ENCODE peak calls at places on chromosomes 16 and 17, in six cellular contexts. Z is left ventricle myocardium inferior, J is thoracic aorta, C is tibial nerve, B is heart left ventricle, T is heart right ventricle. E is an unnamed sample. For H3K9me3, the result is how much of the 10 kb centered on the place peaks cover.

GRCh38 chr16:56911771-56912541 is 20.0 kb upstream of the HERPUD1 start:
- DNase-seq in Z (peak), J (no peak), C (no peak), B (no peak), T (peak), E (no peak)

GRCh38 chr16:11871193-11871592 is 19.9 kb upstream of the RSL1D1 start:
- DNase-seq in Z (no peak), J (no peak), C (no peak), B (no peak), T (no peak), E (no peak)

GRCh38 chr16:75038036-75038959 is 39.5 kb downstream of the ZNRF1 start:
- DNase-seq in Z (no peak), J (no peak), C (no peak), B (no peak), T (no peak), E (no peak)

GRCh38 chr16:86030116-86030515 is 131.2 kb downstream of the IRF8 start:
- DNase-seq in Z (no peak), J (no peak), C (no peak), B (no peak), T (no peak), E (no peak)

GRCh38 chr17:71217769-71218168 is 903.1 kb upstream of the SOX9 start:
- DNase-seq in Z (no peak), J (no peak), C (no peak), B (no peak), T (no peak), E (no peak)

GRCh38 chr17:80847506-80848230 is 144.0 kb upstream of the CHMP6 start:
- DNase-seq in Z (no peak), J (no peak), C (no peak), B (peak), T (no peak), E (peak)

GRCh38 chr17:75129576-75129975 is 2.0 kb downstream of the NT5C start:
- DNase-seq in Z (no peak), J (no peak), C (no peak), B (no peak), T (no peak), E (no peak)

GRCh38 chr17:18323007-18323406 is 7.9 kb downstream of the SMCR8 start:
- DNase-seq in Z (no peak), J (no peak), C (no peak), B (no peak), T (no peak), E (no peak)

GRCh38 chr16:50475170-50475569 is 73.0 kb upstream of the NKD1 start:
- DNase-seq in Z (no peak), J (no peak), C (no peak), B (no peak), T (no peak), E (no peak)

GRCh38 chr16:69927056-69927757 is 23.9 kb upstream of the CLEC18A start:
- DNase-seq in Z (peak), J (no peak), C (peak), B (peak), T (peak), E (no peak)

GRCh38 chr17:14307560-14308024 is 6.7 kb downstream of the HS3ST3B1 start:
- DNase-seq in Z (no peak), J (no peak), C (no peak), B (no peak), T (no peak), E (no peak)

GRCh38 chr16:1525871-1526607 is 7.4 kb upstream of the TMEM204 start:
- DNase-seq in Z (no peak), J (no peak), C (no peak), B (no peak), T (peak), E (peak)

GRCh38 chr17:15479697-15480096 is 12.3 kb upstream of the CDRT4 start:
- DNase-seq in Z (no peak), J (no peak), C (no peak), B (no peak), T (no peak), E (no peak)

GRCh38 chr17:68539536-68540469 is 27.6 kb downstream of the PRKAR1A start:
- DNase-seq in Z (no peak), J (no peak), C (no peak), B (no peak), T (no peak), E (no peak)

GRCh38 chr17:65556014-65556909 is 5.2 kb downstream of the AXIN2 start:
- DNase-seq in Z (peak), J (no peak), C (peak), B (peak), T (peak), E (peak)

GRCh38 chr17:77316191-77316641 is 175.4 kb downstream of the SEC14L1 start:
- DNase-seq in Z (no peak), J (no peak), C (no peak), B (peak), T (no peak), E (no peak)

GRCh38 chr17:48561894-48562810 is 16.0 kb downstream of the HOXB4 start:
- DNase-seq in Z (no peak), J (no peak), C (no peak), B (no peak), T (no peak), E (no peak)

GRCh38 chr17:39754958-39755549 is 17.3 kb downstream of the GRB7 start:
- DNase-seq in Z (no peak), J (no peak), C (no peak), B (no peak), T (no peak), E (no peak)

GRCh38 chr17:63916566-63917185 is 2.0 kb downstream of the GH1 start:
- DNase-seq in Z (no peak), J (no peak), C (no peak), B (no peak), T (no peak), E (no peak)

GRCh38 chr17:37239690-37240344 is 136.0 kb upstream of the C17orf78 start:
- DNase-seq in Z (no peak), J (no peak), C (no peak), B (no peak), T (no peak), E (no peak)

GRCh38 chr17:49707246-49707607 is 537 bp downstream of the SLC35B1 start:
- DNase-seq in Z (no peak), J (no peak), C (no peak), B (no peak), T (no peak), E (no peak)

GRCh38 chr16:85557083-85557975 is 55.8 kb upstream of the GSE1 start:
- DNase-seq in Z (no peak), J (no peak), C (no peak), B (no peak), T (no peak), E (no peak)

DNA sequence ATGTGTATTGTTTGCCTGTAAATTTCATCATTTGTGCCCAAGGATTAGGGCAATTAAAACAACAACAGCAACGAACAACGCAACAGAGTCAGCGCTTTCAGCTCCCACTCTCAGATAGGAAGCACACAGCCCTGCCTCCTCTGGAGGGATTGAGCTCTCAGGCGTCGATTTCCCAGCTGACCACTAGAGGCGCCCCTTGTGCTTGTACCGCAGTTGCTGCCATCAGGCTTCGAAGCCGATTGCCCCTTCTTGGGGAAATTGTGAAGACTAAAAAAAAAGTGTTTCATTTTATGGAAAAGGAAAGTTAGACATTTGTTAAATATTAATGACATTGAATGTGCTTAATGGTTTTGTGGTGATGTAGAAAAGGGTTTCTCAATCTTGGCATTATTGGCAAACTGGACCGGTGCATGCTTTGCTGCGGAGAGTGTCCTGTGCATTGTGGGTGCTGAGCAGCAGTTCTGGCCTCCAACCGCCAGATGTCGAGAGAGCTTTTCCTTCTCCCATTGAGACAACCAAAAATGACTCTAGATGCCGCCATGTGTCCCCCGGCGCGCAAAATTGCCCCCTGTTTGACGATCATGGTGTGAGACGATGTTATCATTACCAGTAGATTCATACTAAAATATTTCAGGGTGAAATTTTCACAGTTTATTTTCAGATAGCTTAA is 650.4 kb upstream of the RBFOX1 start:
- DNase-seq in Z (no peak), J (no peak), C (no peak), B (no peak), T (peak), E (no peak)
- TF ChIP-seq CTCF in Z (peak), J (no peak), C (peak), B (peak), T (peak), E (no peak)

GRCh38 chr17:82231312-82231561 is 2.4 kb downstream of the SLC16A3 start:
- DNase-seq in Z (no peak), J (no peak), C (no peak), B (no peak), T (no peak), E (no peak)

GRCh38 chr17:82228842-82229685 is at the start of gene SLC16A3:
- DNase-seq in Z (peak), J (no peak), C (no peak), B (peak), T (peak), E (peak)

GRCh38 chr17:82230627-82231311 is 1.9 kb downstream of the SLC16A3 start:
- DNase-seq in Z (peak), J (no peak), C (peak), B (peak), T (peak), E (no peak)

GRCh38 chr17:82228278-82228841 is 482 bp upstream of the SLC16A3 start:
- DNase-seq in Z (peak), J (no peak), C (no peak), B (peak), T (peak), E (peak)

DNA sequence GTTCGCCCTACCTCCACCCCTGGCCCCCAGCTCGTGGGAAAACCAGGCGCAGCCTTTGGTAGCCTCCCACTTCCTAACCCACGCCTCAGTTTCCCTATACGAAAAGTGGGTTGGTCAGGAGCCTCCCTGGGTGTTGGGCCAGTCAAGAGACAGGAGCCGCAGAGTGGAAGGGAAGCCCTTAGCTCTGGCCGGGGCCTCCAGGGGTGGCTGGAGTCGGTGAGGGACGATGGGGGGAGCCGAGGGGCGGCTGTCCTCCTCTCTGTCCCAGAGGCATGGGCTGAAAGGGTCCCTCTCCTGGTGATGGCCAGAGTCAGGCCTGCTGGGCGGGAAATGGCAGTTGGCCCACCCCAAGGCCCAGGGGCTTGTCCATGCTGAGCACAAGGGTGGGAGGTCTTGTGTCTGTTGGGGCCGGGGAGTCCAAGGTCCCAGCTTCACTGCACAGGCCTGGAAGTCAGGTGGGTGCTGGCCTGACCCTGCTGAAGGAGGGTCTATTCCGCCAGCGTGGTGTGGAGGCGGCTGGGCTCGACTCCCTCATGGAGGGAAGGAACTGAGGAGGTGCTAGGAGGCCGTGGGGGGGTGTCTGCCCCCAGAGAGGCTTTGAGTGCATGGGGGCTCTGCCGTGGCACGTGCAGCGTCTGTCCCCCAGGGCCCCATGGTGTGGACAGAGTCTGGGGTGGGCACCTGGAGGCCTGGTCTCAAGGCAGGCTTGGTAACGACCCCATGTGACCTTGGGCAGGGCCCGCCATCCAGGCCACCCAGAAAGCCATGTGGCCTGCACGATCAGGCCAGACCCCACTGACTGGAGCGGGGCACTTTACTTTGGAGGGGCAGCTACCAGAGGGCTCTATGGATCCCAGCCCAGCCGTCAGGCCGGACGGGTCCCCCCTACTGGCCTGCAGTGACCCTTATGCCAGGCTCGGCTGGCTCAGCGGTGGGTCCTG is 1.1 kb downstream of the SLC16A3 start:
- DNase-seq in Z (no peak), J (no peak), C (no peak), B (no peak), T (no peak), E (no peak)
- H3K27ac ChIP-seq in Z (peak), J (peak), C (peak), B (peak), T (peak), E (no peak)

GRCh38 chr16:35184356-35184870 is 1725.0 kb downstream of the TP53TG3F start:
- DNase-seq in Z (no peak), J (no peak), C (no peak), B (peak), T (no peak), E (no peak)

GRCh38 chr16:35180970-35181369 is 1721.6 kb downstream of the TP53TG3F start:
- DNase-seq in Z (no peak), J (no peak), C (no peak), B (no peak), T (no peak), E (no peak)

GRCh38 chr16:35182043-35182677 is 1722.7 kb downstream of the TP53TG3F start:
- DNase-seq in Z (no peak), J (no peak), C (no peak), B (peak), T (no peak), E (no peak)

GRCh38 chr16:35182943-35183550 is 1723.6 kb downstream of the TP53TG3F start:
- DNase-seq in Z (no peak), J (no peak), C (no peak), B (no peak), T (no peak), E (no peak)

DNA sequence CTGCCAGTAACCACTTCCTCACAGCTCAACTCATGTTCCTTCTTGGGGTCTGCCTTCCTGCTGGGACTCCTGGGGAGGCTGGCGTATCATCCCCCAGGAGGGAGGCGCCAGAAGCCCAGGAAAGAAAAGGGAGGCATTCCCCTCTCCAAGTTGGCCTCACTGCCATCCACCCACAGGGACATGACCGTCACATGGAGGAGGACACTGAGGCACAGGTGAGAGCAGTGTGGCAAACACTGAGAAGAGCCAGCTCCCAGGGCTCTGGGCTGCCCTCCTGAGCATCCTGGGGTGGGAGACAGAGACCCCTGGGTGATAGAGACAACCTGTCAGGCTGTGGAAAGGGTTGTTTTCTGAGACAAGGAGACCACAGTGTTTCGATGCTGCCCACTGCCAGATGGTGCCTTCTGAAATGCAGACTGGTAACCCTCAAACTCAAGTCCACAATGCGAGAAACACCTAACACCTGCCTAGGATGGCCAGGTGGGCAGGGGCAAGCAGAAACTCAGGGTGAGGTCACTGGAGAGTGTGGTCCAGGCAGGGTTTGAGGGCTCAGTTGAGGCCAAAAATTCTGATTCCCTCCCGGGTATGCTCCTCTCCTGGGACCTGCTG is 1722.1 kb downstream of the TP53TG3F start:
- DNase-seq in Z (no peak), J (no peak), C (no peak), B (no peak), T (no peak), E (no peak)
- H3K9me3 ChIP-seq in Z (under half), J (under half), C (under half), B (under half), T (under half), E (under half)

GRCh38 chr17:42072323-42073187 is 22.2 kb upstream of the C17orf113 start:
- DNase-seq in Z (no peak), J (no peak), C (no peak), B (no peak), T (no peak), E (no peak)
- TF ChIP-seq CTCF in Z (no peak), J (no peak), C (no peak), B (peak), T (no peak), E (no peak)

GRCh38 chr17:17235212-17236174 is 1.5 kb downstream of the FLCN start:
- DNase-seq in Z (no peak), J (no peak), C (no peak), B (no peak), T (no peak), E (no peak)
- H3K27ac ChIP-seq in Z (peak), J (peak), C (peak), B (peak), T (peak), E (no peak)

DNA sequence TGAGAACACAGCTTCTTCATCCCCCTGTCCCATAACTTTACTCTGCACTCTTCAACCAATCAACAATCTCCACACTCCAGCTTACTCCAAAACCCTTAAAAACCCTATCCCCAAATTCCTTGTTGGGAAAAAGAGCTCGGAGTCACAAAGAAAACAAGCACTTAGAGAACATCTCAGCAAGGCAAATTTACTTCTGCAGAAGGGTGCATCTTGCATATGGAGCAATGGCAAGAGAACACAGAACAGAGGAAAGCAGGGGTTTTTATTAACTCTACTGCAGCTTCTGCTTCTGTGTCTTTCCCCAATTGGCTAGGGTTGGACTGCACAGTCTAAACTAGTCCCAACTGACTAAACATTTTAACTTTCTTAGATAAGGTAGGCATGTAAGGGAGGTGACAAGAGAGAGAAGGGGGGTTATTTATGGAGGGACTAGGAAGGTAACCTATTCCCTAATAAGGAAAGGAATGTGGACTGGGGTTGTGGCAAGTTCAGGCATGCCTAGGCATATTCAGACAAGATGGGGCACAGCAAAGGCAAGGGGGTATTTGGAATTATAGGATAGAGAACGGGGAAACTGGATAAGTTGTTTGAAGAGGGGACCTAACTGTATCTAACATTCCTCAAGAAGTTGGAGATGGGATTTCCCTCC is 125.5 kb downstream of the CACNG3 start:
- DNase-seq in Z (no peak), J (no peak), C (no peak), B (no peak), T (no peak), E (no peak)
- H3K9me3 ChIP-seq in Z (half or more), J (under half), C (half or more), B (under half), T (under half), E (under half)

DNA sequence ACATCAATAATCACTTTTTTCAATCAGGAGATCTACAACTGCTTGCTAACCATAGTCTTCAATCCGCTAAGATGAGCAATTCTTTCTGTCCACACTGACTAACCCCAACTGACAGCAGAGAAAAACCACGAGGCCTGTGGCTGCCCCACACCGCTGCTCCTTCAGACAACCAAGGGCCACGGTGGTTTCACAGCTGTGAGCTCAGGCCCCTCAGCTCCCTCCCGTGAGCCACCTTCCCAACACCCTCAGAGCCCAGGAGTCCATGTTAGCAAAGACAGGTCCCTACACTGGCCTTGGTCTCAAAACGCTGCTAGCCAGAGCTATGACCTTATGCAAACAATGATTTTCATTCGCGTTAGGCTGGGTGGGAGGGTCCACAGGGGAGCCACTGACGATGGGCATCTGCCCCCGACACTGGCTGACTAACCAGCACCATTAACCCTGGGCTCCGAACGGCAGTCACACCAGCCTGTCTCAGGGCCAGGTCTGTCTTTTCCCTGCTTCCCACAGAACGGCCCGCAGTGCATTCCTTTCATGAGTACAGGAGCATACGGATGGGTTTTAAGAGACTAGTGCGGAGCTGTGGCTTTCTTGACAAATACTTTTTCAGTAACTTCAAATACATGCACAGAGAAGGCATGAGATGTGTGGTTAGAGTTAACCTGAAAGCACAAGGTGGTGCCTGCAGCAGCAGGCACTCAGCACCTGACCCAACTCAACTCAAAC is 67.3 kb downstream of the ANKRD11 start:
- DNase-seq in Z (no peak), J (no peak), C (no peak), B (peak), T (no peak), E (no peak)
- TF ChIP-seq CTCF in Z (no peak), J (no peak), C (no peak), B (no peak), T (no peak), E (no peak)

DNA sequence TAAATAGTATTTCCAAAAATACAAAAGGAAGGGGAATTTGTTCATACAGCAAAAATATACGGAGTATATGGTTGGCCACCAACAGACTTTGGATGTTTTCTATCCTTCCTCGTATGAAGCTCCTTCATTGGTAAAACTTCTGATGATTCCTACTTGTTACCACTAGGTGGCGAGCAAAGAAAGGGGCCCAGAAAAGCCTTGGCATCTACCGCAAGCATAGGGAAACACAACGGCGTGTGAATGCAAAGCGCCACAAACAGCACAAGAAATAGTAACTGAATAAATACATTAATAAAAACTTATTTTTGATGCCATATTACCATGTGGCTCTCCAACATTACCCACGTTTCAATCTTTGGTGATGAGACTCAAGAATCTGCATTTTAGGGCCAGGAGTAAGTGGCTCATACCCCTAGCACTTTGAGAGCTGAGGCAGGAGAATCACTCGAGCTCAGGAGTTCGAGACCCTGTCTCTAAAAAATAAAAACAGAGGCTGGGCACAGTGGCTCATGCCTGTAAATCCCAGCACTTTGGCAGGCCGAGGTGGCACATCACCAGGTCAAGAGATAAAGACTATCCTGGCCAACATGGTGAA is 34.5 kb downstream of the YWHAE start:
- DNase-seq in Z (no peak), J (no peak), C (no peak), B (no peak), T (no peak), E (peak)
- H3K27ac ChIP-seq in Z (peak), J (no peak), C (peak), B (no peak), T (peak), E (no peak)

E was measured in CD4-positive, alpha-beta T cell.